ENCODE peak calls at places on chromosomes 12 and 14, in seven cellular contexts. R is GM23248, U is MM.1S, D is GM23338, P is PC-3, X is SK-N-SH, W is HCT116. Q is an unnamed sample.

GRCh38 chr14:68793734-68794129 is 865 bp upstream of the ZFP36L1 start:
- DNase-seq in P (no peak), W (no peak), R (peak), D (no peak), X (no peak), U (peak), Q (no peak)

GRCh38 chr14:95044463-95045254 is 112.7 kb downstream of the DICER1 start:
- DNase-seq in X (no peak), P (no peak), U (no peak), W (no peak), R (no peak), D (peak), Q (no peak)

GRCh38 chr12:102480401-102480800 is at the start of gene IGF1:
- DNase-seq in D (peak), U (peak), X (no peak), W (no peak), P (no peak), R (peak), Q (no peak)

GRCh38 chr12:124919646-124920352 is 5.3 kb upstream of the UBC start:
- DNase-seq in X (no peak), P (peak), R (peak), W (no peak), U (peak), D (no peak), Q (peak)

GRCh38 chr14:58298880-58299664 is 717 bp downstream of the ARID4A start:
- DNase-seq in W (no peak), R (peak), U (peak), X (peak), P (no peak), D (peak), Q (peak)

GRCh38 chr12:40980346-40981005 is 207.6 kb upstream of the PDZRN4 start:
- DNase-seq in P (no peak), R (no peak), U (no peak), X (no peak), D (no peak), W (peak), Q (no peak)

GRCh38 chr14:85380891-85381290 is 149.1 kb upstream of the FLRT2 start:
- DNase-seq in X (no peak), W (no peak), P (no peak), D (no peak), U (no peak), R (peak), Q (peak)

GRCh38 chr14:37592288-37593274 is 2.5 kb downstream of the FOXA1 start:
- DNase-seq in D (peak), P (peak), W (no peak), U (no peak), R (no peak), X (no peak), Q (peak)

GRCh38 chr14:104665092-104665662 is 24.2 kb upstream of the INF2 start:
- DNase-seq in D (no peak), R (peak), U (no peak), P (no peak), X (no peak), W (no peak), Q (no peak)

GRCh38 chr12:57552306-57552651 is 2.4 kb downstream of the KIF5A start:
- DNase-seq in W (no peak), X (no peak), U (no peak), D (no peak), P (no peak), R (no peak), Q (peak)

GRCh38 chr14:64235652-64236640 is 58.2 kb downstream of the ESR2 start:
- DNase-seq in R (no peak), D (no peak), P (no peak), U (peak), X (no peak), W (no peak), Q (no peak)

GRCh38 chr12:89521348-89522238 is 3.0 kb downstream of the GALNT4 start:
- DNase-seq in U (peak), P (peak), W (no peak), D (no peak), X (no peak), R (no peak), Q (no peak)

GRCh38 chr12:524167-524951 is 64.6 kb downstream of the B4GALNT3 start:
- DNase-seq in R (no peak), D (no peak), U (no peak), W (no peak), P (peak), X (no peak), Q (no peak)

GRCh38 chr14:105929327-105930081 is 403.1 kb downstream of the TMEM121 start:
- DNase-seq in D (no peak), W (no peak), R (no peak), P (no peak), U (no peak), X (no peak), Q (no peak)

GRCh38 chr12:1668833-1669543 is 21.9 kb upstream of the ADIPOR2 start:
- DNase-seq in P (no peak), X (no peak), W (no peak), U (no peak), D (no peak), R (no peak), Q (peak)

GRCh38 chr12:64625243-64626077 is 15.2 kb downstream of the RASSF3 start:
- DNase-seq in R (peak), U (no peak), X (peak), D (no peak), P (peak), W (peak), Q (no peak)

GRCh38 chr12:26833692-26834168 is 736 bp upstream of the ITPR2 start:
- DNase-seq in D (peak), X (peak), W (no peak), R (peak), U (peak), P (peak), Q (peak)

GRCh38 chr12:44159211-44159610 is 323.3 kb downstream of the TMEM117 start:
- DNase-seq in U (no peak), P (no peak), X (no peak), W (no peak), D (no peak), R (no peak), Q (no peak)

GRCh38 chr14:59771577-59771976 is 99.0 kb downstream of the RTN1 start:
- DNase-seq in U (no peak), P (peak), W (no peak), D (no peak), R (peak), X (peak), Q (no peak)

GRCh38 chr12:12718853-12719252 is 1.7 kb downstream of the CDKN1B start:
- DNase-seq in U (peak), W (no peak), X (no peak), P (peak), R (peak), D (peak), Q (peak)

GRCh38 chr12:119225454-119225853 is 46.7 kb downstream of the HSPB8 start:
- DNase-seq in U (no peak), D (peak), X (no peak), W (no peak), R (no peak), P (no peak), Q (peak)

GRCh38 chr14:103724116-103724515 is 8.5 kb downstream of the ZFYVE21 start:
- DNase-seq in R (peak), X (peak), P (no peak), D (no peak), W (no peak), U (no peak), Q (no peak)

GRCh38 chr12:48815281-48816110 is 2.8 kb upstream of the CACNB3 start:
- DNase-seq in U (peak), D (peak), X (peak), W (peak), R (peak), P (peak), Q (peak)

GRCh38 chr12:122148657-122149056 is 25.4 kb downstream of the IL31 start:
- DNase-seq in W (no peak), P (no peak), X (no peak), R (peak), U (no peak), D (no peak), Q (no peak)

GRCh38 chr12:28023156-28023887 is 50.8 kb upstream of the PTHLH start:
- DNase-seq in W (peak), U (no peak), P (peak), X (no peak), D (no peak), R (peak), Q (no peak)

GRCh38 chr14:104290058-104290667 is 151.8 kb downstream of the KIF26A start:
- DNase-seq in U (no peak), R (no peak), P (no peak), X (peak), W (no peak), D (no peak), Q (no peak)

GRCh38 chr12:105748806-105749600 is 389.8 kb downstream of the NUAK1 start:
- DNase-seq in P (no peak), R (peak), D (no peak), X (no peak), W (no peak), U (no peak), Q (no peak)

GRCh38 chr12:116717466-116718457 is 20.1 kb downstream of the SPRING1 start:
- DNase-seq in W (no peak), D (no peak), P (no peak), X (no peak), U (no peak), R (peak), Q (no peak)

GRCh38 chr12:132324841-132325732 is 4.3 kb downstream of the GALNT9 start:
- DNase-seq in P (no peak), W (no peak), X (no peak), D (no peak), U (no peak), R (no peak), Q (no peak)

DNA sequence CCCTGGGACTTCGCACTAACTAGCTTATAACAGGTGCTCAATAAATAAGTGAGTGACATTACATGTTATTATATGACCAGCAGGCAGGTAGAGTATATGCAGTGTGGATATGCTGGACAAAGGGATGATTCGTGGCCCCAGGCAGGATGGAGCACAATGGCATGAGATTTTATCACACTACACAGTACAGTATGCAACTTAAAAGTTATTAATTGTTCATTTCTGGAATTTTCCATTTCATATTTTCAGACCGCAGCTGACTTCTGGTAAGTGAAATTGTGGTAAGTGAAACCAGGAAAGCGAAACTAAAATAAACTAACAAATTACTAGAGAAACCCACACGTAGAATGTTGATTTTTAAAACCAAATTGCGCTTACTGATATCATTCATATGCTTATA is 3.3 kb downstream of the PARP11 start:
- DNase-seq in W (no peak), U (peak), X (no peak), D (no peak), P (no peak), R (no peak), Q (no peak)
- TF ChIP-seq EZH2phosphoT487 in W (no peak), U (no peak), X (no peak), D (no peak), P (no peak), R (no peak), Q (no peak)

GRCh38 chr14:41925409-41925808 is 318.7 kb downstream of the LRFN5 start:
- DNase-seq in X (no peak), D (peak), P (peak), R (peak), U (no peak), W (peak), Q (peak)
- TF ChIP-seq EZH2phosphoT487 in X (no peak), D (no peak), P (no peak), R (no peak), U (no peak), W (no peak), Q (no peak)

GRCh38 chr12:92756905-92757598 is 54.3 kb downstream of the PLEKHG7 start:
- DNase-seq in W (no peak), P (no peak), R (no peak), D (no peak), X (no peak), U (no peak), Q (no peak)
- TF ChIP-seq EZH2phosphoT487 in W (no peak), P (no peak), R (no peak), D (no peak), X (no peak), U (no peak), Q (no peak)

DNA sequence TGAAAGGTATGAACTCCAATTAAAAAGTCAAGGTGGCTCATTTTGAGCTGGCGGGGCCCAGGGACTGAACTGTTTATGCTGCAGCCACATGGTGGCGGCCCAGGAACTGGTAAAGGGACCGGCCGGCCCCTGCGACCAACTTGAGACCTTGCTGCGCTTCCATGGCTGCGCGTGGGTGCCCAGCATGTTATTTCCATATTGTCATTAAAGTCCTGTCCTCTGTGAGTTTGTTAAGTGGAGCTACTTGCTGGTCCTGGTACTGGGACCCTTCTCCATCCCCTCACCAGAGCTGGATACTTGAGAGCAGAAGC is 62.3 kb downstream of the BEGAIN start:
- DNase-seq in P (no peak), X (no peak), R (peak), W (no peak), U (no peak), D (peak), Q (peak)
- TF ChIP-seq EZH2phosphoT487 in P (no peak), X (no peak), R (no peak), W (no peak), U (no peak), D (no peak), Q (no peak)

DNA sequence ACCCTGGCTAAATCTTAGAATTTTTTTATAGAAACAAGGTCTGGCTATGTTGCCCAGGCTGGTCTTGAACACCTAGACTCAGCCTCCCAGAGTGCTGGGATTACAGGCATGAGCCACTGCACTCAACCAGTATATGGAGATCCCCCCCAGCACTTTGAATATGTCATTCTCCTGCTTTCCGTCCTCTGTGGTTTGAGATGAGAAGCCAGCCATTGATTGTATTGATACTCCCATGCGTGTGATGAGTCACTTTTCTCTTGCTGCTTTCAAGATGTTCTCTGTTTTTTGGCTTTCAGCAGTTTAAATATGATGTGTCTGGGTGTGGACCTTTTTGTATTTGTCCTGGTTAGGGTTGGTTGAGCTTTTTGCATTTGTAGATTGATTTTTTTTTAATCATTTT is 75.2 kb upstream of the DNM1L start:
- DNase-seq in R (peak), U (no peak), P (peak), X (no peak), D (no peak), W (no peak), Q (no peak)
- TF ChIP-seq EZH2phosphoT487 in R (no peak), U (no peak), P (no peak), X (no peak), D (no peak), W (no peak), Q (no peak)

GRCh38 chr14:102323102-102323501 is 3.6 kb downstream of the ZNF839 start:
- DNase-seq in D (peak), U (peak), W (peak), P (peak), R (peak), X (peak), Q (peak)
- TF ChIP-seq EZH2phosphoT487 in D (no peak), U (no peak), W (no peak), P (no peak), R (no peak), X (no peak), Q (no peak)

GRCh38 chr14:99884834-99885648 is 91.8 kb downstream of the EML1 start:
- DNase-seq in R (peak), U (peak), D (peak), X (peak), W (peak), P (peak), Q (peak)

GRCh38 chr14:99881011-99881410 is 87.8 kb downstream of the EML1 start:
- DNase-seq in X (no peak), D (no peak), R (peak), P (no peak), W (no peak), U (no peak), Q (no peak)

GRCh38 chr14:99887407-99887806 is 94.2 kb downstream of the EML1 start:
- DNase-seq in R (no peak), U (no peak), P (no peak), W (no peak), D (no peak), X (no peak), Q (no peak)

GRCh38 chr14:99885649-99885958 is 92.4 kb downstream of the EML1 start:
- DNase-seq in R (no peak), X (no peak), W (no peak), D (no peak), U (no peak), P (no peak), Q (no peak)

GRCh38 chr14:99883866-99884650 is 90.8 kb downstream of the EML1 start:
- DNase-seq in R (no peak), U (no peak), X (no peak), W (no peak), D (no peak), P (no peak), Q (peak)
- TF ChIP-seq EZH2phosphoT487 in R (no peak), U (no peak), X (no peak), W (no peak), D (no peak), P (no peak), Q (peak)

Q was measured in neural progenitor cell.